ENCODE peak calls at places on chromosomes 5 and 9, in six cellular contexts. F is mesothelial cell of epicardium, E is psoas muscle, L is A549, H is coronary artery, I is lower leg skin. G is an unnamed sample.

GRCh38 chr9:110382731-110383130 is 45.1 kb upstream of the TXNDC8 start:
- DNase-seq in F (no peak), E (no peak), L (no peak), H (no peak), I (no peak), G (no peak)

GRCh38 chr5:90878549-90879196 is 320.1 kb downstream of the ADGRV1 start:
- DNase-seq in F (no peak), E (no peak), L (no peak), H (no peak), I (no peak), G (no peak)

GRCh38 chr9:133995012-133995896 is 3.1 kb upstream of the VAV2 start:
- DNase-seq in F (no peak), E (peak; percentile 37), L (peak; percentile 72), H (no peak), I (no peak), G (no peak)

GRCh38 chr5:55768279-55768678 is 30.4 kb downstream of the DDX4 start:
- DNase-seq in F (no peak), E (no peak), L (no peak), H (no peak), I (no peak), G (no peak)

GRCh38 chr9:22580788-22581187 is 134.2 kb downstream of the DMRTA1 start:
- DNase-seq in F (no peak), E (no peak), L (no peak), H (no peak), I (no peak), G (no peak)

GRCh38 chr5:136484808-136485207 is 119.5 kb upstream of the TRPC7 start:
- DNase-seq in F (no peak), E (no peak), L (no peak), H (no peak), I (no peak), G (no peak)

GRCh38 chr9:30258079-30258478 is 2126.4 kb upstream of the ACO1 start:
- DNase-seq in F (no peak), E (no peak), L (no peak), H (no peak), I (no peak), G (no peak)

GRCh38 chr5:82387819-82388166 is 109.6 kb upstream of the RPS23 start:
- DNase-seq in F (no peak), E (no peak), L (no peak), H (no peak), I (no peak), G (no peak)

GRCh38 chr5:36704131-36704530 is 97.7 kb downstream of the SLC1A3 start:
- DNase-seq in F (no peak), E (no peak), L (no peak), H (no peak), I (no peak), G (no peak)

GRCh38 chr9:75181748-75182147 is 93.4 kb downstream of the OSTF1 start:
- DNase-seq in F (no peak), E (no peak), L (peak; percentile 8), H (no peak), I (no peak), G (no peak)

GRCh38 chr5:107538331-107539162 is 132.2 kb downstream of the EFNA5 start:
- DNase-seq in F (no peak), E (no peak), L (no peak), H (no peak), I (no peak), G (no peak)

GRCh38 chr9:114911167-114911821 is 19.1 kb downstream of the TNFSF8 start:
- DNase-seq in F (no peak), E (no peak), L (peak; percentile 83), H (no peak), I (no peak), G (no peak)

GRCh38 chr9:93290495-93291434 is 106.8 kb downstream of the WNK2 start:
- DNase-seq in F (no peak), E (no peak), L (no peak), H (no peak), I (peak; percentile 69), G (no peak)

GRCh38 chr5:17069995-17070405 is 133.9 kb upstream of the MYO10 start:
- DNase-seq in F (no peak), E (no peak), L (no peak), H (no peak), I (no peak), G (no peak)

GRCh38 chr5:115844321-115844817 is 2.6 kb downstream of the AP3S1 start:
- DNase-seq in F (no peak), E (no peak), L (no peak), H (no peak), I (no peak), G (no peak)

GRCh38 chr9:93653762-93654161 is 77.4 kb downstream of the PHF2 start:
- DNase-seq in F (no peak), E (peak; percentile 24), L (no peak), H (no peak), I (peak; percentile 45), G (no peak)

GRCh38 chr5:134590992-134591659 is 41.5 kb downstream of the SAR1B start:
- DNase-seq in F (no peak), E (peak; percentile 70), L (no peak), H (no peak), I (peak; percentile 76), G (no peak)

GRCh38 chr9:88075966-88076285 is 62.3 kb downstream of the SPATA31C2 start:
- DNase-seq in F (no peak), E (no peak), L (no peak), H (no peak), I (no peak), G (no peak)

GRCh38 chr5:172533399-172534228 is 79.3 kb upstream of the SH3PXD2B start:
- DNase-seq in F (no peak), E (no peak), L (no peak), H (peak; percentile 75), I (peak; percentile 82), G (no peak)

GRCh38 chr5:65126192-65126591 is 355.5 kb downstream of the ADAMTS6 start:
- DNase-seq in F (no peak), E (no peak), L (no peak), H (no peak), I (no peak), G (no peak)

GRCh38 chr5:117888688-117889087 is 1099.7 kb downstream of the DTWD2 start:
- DNase-seq in F (no peak), E (no peak), L (no peak), H (no peak), I (no peak), G (no peak)

GRCh38 chr5:128213340-128213739 is 129.8 kb downstream of the SLC12A2 start:
- DNase-seq in F (no peak), E (no peak), L (peak; percentile 24), H (no peak), I (no peak), G (no peak)

GRCh38 chr5:180467028-180467427 is 27.2 kb upstream of the CNOT6 start:
- DNase-seq in F (no peak), E (peak; percentile 68), L (peak; percentile 83), H (no peak), I (peak; percentile 83), G (no peak)

GRCh38 chr9:120326076-120326693 is 253.8 kb downstream of the CDK5RAP2 start:
- DNase-seq in F (no peak), E (no peak), L (no peak), H (no peak), I (no peak), G (no peak)

GRCh38 chr5:109529520-109529919 is 119.7 kb upstream of the PJA2 start:
- DNase-seq in F (no peak), E (peak; percentile 41), L (no peak), H (no peak), I (no peak), G (no peak)

GRCh38 chr5:16134204-16134603 is 45.4 kb downstream of the MARCHF11 start:
- DNase-seq in F (no peak), E (no peak), L (no peak), H (no peak), I (no peak), G (no peak)

GRCh38 chr5:103973669-103974068 is 411.1 kb upstream of the NUDT12 start:
- DNase-seq in F (no peak), E (no peak), L (no peak), H (no peak), I (no peak), G (no peak)
- TF ChIP-seq CTCF in F (peak; percentile 15), E (no peak), L (no peak), H (no peak), I (no peak), G (no peak)

GRCh38 chr9:126397056-126397455 is 70.4 kb downstream of the MVB12B start:
- DNase-seq in F (no peak), E (no peak), L (peak; percentile 10), H (no peak), I (no peak), G (no peak)
- TF ChIP-seq CTCF in F (peak; percentile 57), E (no peak), L (peak; percentile 5), H (no peak), I (no peak), G (no peak)

DNA sequence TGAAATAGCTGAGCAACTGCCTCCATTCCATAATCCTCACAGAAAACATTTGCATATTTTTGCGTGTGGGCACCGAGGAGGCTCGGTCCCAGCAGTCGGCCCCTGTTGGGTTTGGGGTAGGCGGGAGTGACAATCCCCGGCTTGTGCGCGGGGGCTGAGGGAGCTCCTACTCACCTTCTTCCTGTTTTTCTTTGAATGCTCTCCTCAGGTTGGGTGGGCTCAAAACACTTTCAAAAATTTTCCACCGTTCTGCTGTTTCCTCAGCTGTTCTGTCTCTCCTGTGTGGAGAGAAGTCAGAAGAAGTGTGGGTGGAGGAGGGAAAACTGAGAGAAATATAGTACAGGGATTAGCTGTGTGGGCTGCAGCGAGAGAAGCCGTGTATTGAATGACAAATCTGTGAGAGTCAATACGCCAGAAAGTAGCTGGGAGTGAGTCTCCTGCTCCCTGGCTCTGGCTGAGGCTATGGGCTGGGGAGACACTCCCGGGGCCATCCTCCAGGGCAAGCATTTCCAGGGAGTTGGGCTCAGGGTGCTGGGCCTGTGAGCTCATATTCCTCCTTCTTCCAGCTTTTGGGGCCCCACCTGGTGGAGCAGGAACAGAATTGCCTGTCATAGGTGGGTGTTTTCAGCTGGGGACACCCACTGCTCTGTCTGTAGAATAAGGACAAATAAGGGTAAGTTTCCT is 84.7 kb downstream of the CMYA5 start:
- DNase-seq in F (no peak), E (no peak), L (peak; percentile 15), H (no peak), I (no peak), G (no peak)
- TF ChIP-seq CTCF in F (no peak), E (peak; percentile 20), L (peak; percentile 18), H (no peak), I (no peak), G (no peak)

DNA sequence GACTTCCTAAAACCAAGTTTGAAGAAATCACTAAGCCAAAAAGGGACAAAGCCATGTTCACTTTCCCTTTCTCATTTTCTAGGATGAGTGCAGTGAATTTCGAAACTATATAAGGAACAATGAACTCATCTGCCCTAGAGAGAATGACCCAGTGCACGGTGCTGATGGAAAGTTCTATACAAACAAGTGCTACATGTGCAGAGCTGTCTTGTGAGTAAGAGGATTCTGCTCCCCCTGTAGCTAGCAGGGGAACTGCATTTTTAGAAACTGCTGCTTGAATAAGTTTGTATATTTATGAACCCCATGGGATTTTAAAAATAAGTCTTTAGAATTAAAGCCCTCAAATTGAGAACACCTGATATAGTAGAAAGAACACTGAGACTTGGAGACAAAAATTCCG is 42.7 kb upstream of the SPINK14 start:
- DNase-seq in F (no peak), E (no peak), L (no peak), H (no peak), I (no peak), G (no peak)
- TF ChIP-seq CTCF in F (no peak), E (no peak), L (no peak), H (no peak), I (no peak), G (no peak)

DNA sequence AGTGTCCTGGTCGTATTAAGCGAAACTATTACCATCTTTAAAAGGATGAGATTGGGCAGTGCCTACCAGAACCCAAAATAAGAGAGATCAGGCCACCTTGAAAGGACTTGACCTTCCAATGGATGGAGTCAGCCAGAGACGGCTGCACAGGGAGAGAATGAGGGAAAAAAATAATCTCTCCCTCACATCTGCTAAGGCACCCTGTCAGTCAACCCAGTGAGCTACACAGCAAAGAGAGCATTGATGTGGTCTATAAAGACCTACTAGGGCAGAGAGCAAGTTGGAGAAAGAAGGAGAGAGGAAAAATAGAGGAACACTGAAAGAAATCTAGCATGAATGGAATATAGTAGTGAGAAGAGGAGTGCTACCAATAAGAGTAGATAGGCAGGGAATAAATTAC is 68.0 kb upstream of the FTMT start:
- DNase-seq in F (no peak), E (no peak), L (no peak), H (no peak), I (no peak), G (no peak)
- TF ChIP-seq CTCF in F (no peak), E (no peak), L (no peak), H (no peak), I (no peak), G (no peak)

G was measured in D721Med.